ENCODE peak calls at places on chromosome 11, in six cellular contexts. F, H, T, P, N and B are unnamed samples.

GRCh38 chr11:25758145-25758661 is 573.7 kb upstream of the ANO3 start:
- DNase-seq in T (no peak), H (no peak), N (no peak), F (no peak), P (no peak), B (no peak)

GRCh38 chr11:46247664-46248063 is 29.8 kb upstream of the CREB3L1 start:
- DNase-seq in H (no peak), T (peak), F (no peak), N (peak), P (peak), B (no peak)

GRCh38 chr11:76207642-76208378 is 1.5 kb upstream of the WNT11 start:
- DNase-seq in P (peak), F (no peak), T (peak), H (no peak), N (peak), B (peak)

GRCh38 chr11:32081129-32081641 is 9.7 kb upstream of the RCN1 start:
- DNase-seq in T (peak), N (no peak), H (no peak), F (no peak), P (no peak), B (no peak)

GRCh38 chr11:2375964-2376551 is 1.1 kb upstream of the CD81 start:
- DNase-seq in T (no peak), H (no peak), F (no peak), N (no peak), P (no peak), B (no peak)

GRCh38 chr11:92717240-92717639 is 252.2 kb upstream of the MTNR1B start:
- DNase-seq in T (no peak), H (no peak), F (no peak), P (no peak), N (no peak), B (no peak)

GRCh38 chr11:44623321-44623715 is 57.9 kb downstream of the CD82 start:
- DNase-seq in N (peak), H (no peak), F (no peak), T (no peak), P (peak), B (no peak)

GRCh38 chr11:1675536-1676253 is 21.3 kb upstream of the KRTAP5-6 start:
- DNase-seq in F (no peak), H (no peak), N (no peak), P (no peak), T (no peak), B (no peak)

GRCh38 chr11:57205046-57205671 is 23.4 kb downstream of the LRRC55 start:
- DNase-seq in T (peak), F (no peak), P (no peak), H (no peak), N (no peak), B (no peak)

GRCh38 chr11:85805387-85805786 is 5.6 kb downstream of the SYTL2 start:
- DNase-seq in N (no peak), P (no peak), T (no peak), H (no peak), F (no peak), B (no peak)

GRCh38 chr11:45609337-45609736 is 56.1 kb downstream of the CHST1 start:
- DNase-seq in T (no peak), P (no peak), N (no peak), F (no peak), H (no peak), B (no peak)

GRCh38 chr11:12497431-12497830 is 120.1 kb downstream of the PARVA start:
- DNase-seq in T (no peak), P (no peak), H (no peak), N (no peak), F (no peak), B (no peak)

GRCh38 chr11:2390871-2391662 is 9.5 kb upstream of the TSSC4 start:
- DNase-seq in H (no peak), F (peak), N (no peak), T (peak), P (peak), B (no peak)

GRCh38 chr11:117837791-117838190 is 13.2 kb upstream of the FXYD2 start:
- DNase-seq in H (no peak), T (no peak), F (no peak), N (peak), P (peak), B (peak)

GRCh38 chr11:125413226-125413625 is 82.8 kb downstream of the FEZ1 start:
- DNase-seq in T (no peak), H (no peak), N (no peak), P (no peak), F (no peak), B (no peak)

GRCh38 chr11:128095459-128096096 is 491.8 kb downstream of the ETS1 start:
- DNase-seq in T (peak), N (peak), F (peak), H (no peak), P (no peak), B (no peak)

GRCh38 chr11:88484873-88485621 is 147.5 kb upstream of the CTSC start:
- DNase-seq in P (peak), N (no peak), T (peak), H (no peak), F (no peak), B (no peak)

GRCh38 chr11:59710136-59710847 is 3.4 kb downstream of the OR10V1 start:
- DNase-seq in T (peak), H (no peak), N (no peak), F (no peak), P (no peak), B (no peak)

GRCh38 chr11:83007909-83008580 is 63.7 kb downstream of the RAB30 start:
- DNase-seq in N (peak), P (peak), F (no peak), H (no peak), T (no peak), B (no peak)

GRCh38 chr11:118215262-118215661 is 9.5 kb downstream of the JAML start:
- DNase-seq in H (no peak), T (no peak), F (no peak), N (no peak), P (no peak), B (no peak)

GRCh38 chr11:3165152-3165705 is at the start of gene OSBPL5:
- DNase-seq in N (peak), F (peak), T (peak), P (peak), H (peak), B (no peak)

GRCh38 chr11:59135648-59136461 is 6.8 kb upstream of the FAM111A start:
- DNase-seq in T (peak), H (peak), F (peak), N (peak), P (peak), B (peak)

GRCh38 chr11:26490546-26490945 is 81.5 kb downstream of the MUC15 start:
- DNase-seq in H (no peak), P (no peak), T (peak), N (no peak), F (no peak), B (no peak)

GRCh38 chr11:128548655-128549255 is 38.6 kb downstream of the ETS1 start:
- DNase-seq in F (no peak), H (no peak), P (peak), N (peak), T (peak), B (peak)

GRCh38 chr11:69859275-69859934 is 40.2 kb upstream of the FGF3 start:
- DNase-seq in F (no peak), N (no peak), P (no peak), H (no peak), T (no peak), B (no peak)

GRCh38 chr11:623999-624704 is 603 bp downstream of the CDHR5 start:
- DNase-seq in T (peak), F (no peak), N (no peak), H (peak), P (peak), B (peak)

GRCh38 chr11:69803022-69803421 is 16.2 kb downstream of the FGF3 start:
- DNase-seq in T (no peak), F (no peak), P (no peak), H (no peak), N (no peak), B (no peak)

GRCh38 chr11:6610591-6610990 is 1.4 kb downstream of the TAF10 start:
- DNase-seq in N (no peak), P (no peak), H (peak), F (no peak), T (no peak), B (no peak)

GRCh38 chr11:7300281-7300680 is 48.6 kb downstream of the SYT9 start:
- DNase-seq in F (no peak), T (no peak), P (no peak), N (no peak), H (no peak), B (no peak)

DNA sequence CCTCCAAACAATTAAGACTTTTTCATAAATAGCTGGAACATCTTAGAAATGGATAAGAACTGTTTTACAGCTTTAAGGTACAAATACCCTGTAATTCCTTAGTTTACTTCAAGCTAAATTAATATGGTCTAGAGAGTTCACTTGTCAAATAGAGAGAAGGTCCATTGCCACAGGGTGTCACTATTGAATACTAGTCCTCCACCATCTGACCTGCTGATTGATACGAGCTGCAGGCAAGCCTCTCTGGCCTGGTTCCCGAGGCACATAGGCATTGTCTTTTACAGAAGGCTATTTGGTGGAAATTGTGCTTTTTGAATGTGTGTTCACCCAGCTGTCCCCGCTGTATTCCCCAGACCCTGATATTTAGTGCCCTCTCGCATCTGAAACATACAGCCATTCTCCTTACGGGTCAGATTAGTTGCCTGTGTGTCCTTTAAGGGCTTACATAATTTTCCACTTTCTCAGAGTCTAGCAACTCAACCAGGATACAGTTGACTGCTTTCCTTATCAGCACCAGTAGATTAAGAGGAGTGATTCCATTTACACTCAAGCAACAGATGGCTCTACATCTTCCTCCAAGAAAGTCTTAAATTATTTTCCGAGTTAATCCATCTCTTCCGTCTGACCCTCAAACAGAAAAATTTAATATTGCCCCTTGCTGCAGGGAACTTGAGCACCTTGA is 788.8 kb upstream of the FAT3 start:
- DNase-seq in F (no peak), H (no peak), N (no peak), T (no peak), P (no peak), B (no peak)
- TF ChIP-seq CTCF in F (no peak), H (no peak), N (no peak), T (no peak), P (no peak), B (no peak)

GRCh38 chr11:120228794-120229384 is 11.1 kb upstream of the POU2F3 start:
- DNase-seq in P (no peak), N (no peak), T (no peak), F (no peak), H (no peak), B (no peak)
- TF ChIP-seq CTCF in P (no peak), N (no peak), T (peak), F (peak), H (no peak), B (no peak)

DNA sequence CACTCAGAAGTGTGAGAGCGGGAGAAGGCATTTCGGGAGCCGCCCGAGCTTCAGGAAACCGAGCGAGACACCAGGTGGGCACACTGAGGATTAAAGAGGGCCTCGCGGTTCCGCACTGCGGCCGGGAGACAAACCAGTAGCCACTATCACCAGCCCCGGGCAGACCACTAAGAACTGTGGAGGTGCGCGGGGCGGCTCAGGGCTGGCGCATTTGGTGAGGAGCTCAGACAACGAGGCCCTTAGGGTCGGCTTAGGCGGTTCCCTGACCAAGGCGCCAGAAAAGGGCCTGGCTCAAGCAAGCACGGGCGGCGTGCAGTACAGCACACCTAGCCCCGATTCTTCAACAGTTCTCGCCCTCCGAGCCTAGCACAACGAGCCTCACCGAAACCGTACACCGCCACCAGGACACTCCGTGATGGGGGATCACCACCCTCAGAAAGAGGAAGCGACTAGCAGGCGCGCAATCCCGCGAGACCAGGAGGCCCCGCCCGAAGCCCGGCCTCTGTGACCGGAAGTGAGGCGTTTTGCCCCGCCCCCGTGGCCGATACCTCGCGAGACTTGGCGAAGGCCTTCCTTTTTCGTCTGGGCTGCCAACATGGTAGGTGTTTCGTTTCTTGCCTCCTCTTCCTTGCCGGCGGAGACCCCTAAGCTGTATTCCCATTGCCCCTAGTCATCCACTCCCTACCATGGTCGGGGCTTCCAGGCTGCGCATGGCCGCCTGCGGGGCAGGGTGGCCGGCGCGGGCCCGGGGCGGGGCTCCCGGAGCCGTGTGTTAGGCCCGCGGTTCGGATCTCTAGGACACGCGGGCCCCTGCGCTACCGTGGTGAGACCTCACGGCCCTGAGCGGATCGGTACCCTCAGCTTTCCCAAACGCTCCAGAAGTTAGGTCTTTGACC is at the start of the genes RPL27A and TRIM66:
- DNase-seq in N (peak), F (peak), P (peak), H (peak), T (peak), B (peak)
- TF ChIP-seq CTCF in N (no peak), F (peak), P (no peak), H (no peak), T (no peak), B (no peak)

GRCh38 chr11:28104984-28105383 is 3.0 kb downstream of the KIF18A start:
- DNase-seq in F (no peak), P (no peak), N (no peak), H (no peak), T (no peak), B (no peak)
- TF ChIP-seq CTCF in F (no peak), P (no peak), N (no peak), H (no peak), T (no peak), B (no peak)

GRCh38 chr11:100010393-100010792 is 676.7 kb upstream of the ARHGAP42 start:
- DNase-seq in N (no peak), H (no peak), F (no peak), P (no peak), T (no peak), B (no peak)
- TF ChIP-seq CTCF in N (no peak), H (no peak), F (no peak), P (no peak), T (no peak), B (no peak)

DNA sequence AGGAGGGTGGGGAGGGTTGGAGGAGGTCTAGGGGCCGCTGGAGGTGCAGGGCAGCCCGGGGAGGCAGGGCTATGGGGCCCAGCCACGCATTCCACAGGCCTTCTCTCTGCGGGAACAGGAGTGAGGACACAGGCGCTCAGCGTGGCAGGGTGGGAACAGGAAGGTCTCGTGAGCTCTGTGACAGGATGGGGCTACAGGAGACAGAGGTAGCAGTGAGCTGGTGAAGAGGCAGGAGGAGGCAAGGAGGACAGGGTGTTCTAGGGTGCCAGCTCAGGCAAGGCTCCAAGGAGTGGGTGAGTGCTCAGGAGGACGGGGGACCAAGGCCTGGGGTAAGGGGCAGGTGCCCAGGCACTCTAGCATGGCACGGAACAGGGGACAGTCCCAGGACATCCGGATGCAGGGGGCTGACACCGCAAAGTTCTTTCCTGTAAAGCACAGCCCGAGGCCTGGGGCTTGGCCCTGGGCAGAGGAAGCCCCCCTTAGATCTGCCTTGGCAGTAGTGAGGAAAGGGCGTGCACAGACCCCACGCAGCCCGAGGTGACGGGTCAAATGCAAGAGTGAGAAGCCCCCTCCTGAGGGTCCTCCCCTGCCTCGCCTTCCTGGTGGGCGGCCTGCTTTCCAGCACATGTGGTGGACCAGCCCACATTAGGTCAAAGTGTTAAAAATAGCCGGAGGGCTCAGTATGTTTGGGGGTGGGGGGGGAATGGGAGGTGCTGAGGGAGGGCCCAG is 4.7 kb upstream of the NEAT1 start:
- DNase-seq in H (peak), F (no peak), N (no peak), T (peak), P (peak), B (peak)
- TF ChIP-seq CTCF in H (no peak), F (no peak), N (no peak), T (no peak), P (no peak), B (no peak)

GRCh38 chr11:61787928-61788491 is 4.4 kb downstream of the TMEM258 start:
- DNase-seq in T (peak), H (no peak), P (peak), F (peak), N (no peak), B (no peak)
- TF ChIP-seq CTCF in T (peak), H (peak), P (peak), F (peak), N (peak), B (no peak)